ENCODE peak calls at places on chromosome 6, in six cellular contexts. One of them, this sample, is unnamed.

GRCh38 chr6:162029873-162030576 is 697.5 kb downstream of the PRKN start:
- DNase-seq in activated CD8-positive, alpha-beta memory T cell treated with anti-CD3 and anti-CD28 coated beads for 24 hours: no peak
- DNase-seq in GM18507: no peak
- DNase-seq in CD8-positive, alpha-beta T cell: no peak
- DNase-seq in BJ: no peak
- DNase-seq in iPS DF 19.7: no peak
- DNase-seq in this sample: no peak

GRCh38 chr6:116436586-116436985 is 24.6 kb upstream of the CALHM6 start:
- DNase-seq in activated CD8-positive, alpha-beta memory T cell treated with anti-CD3 and anti-CD28 coated beads for 24 hours: no peak
- DNase-seq in CD8-positive, alpha-beta T cell: no peak
- DNase-seq in iPS DF 19.7: no peak
- DNase-seq in BJ: no peak
- DNase-seq in GM18507: no peak
- DNase-seq in this sample: no peak

GRCh38 chr6:37432590-37432915 is 468 bp upstream of the CMTR1 start:
- DNase-seq in iPS DF 19.7: no peak
- DNase-seq in activated CD8-positive, alpha-beta memory T cell treated with anti-CD3 and anti-CD28 coated beads for 24 hours: no peak
- DNase-seq in GM18507: no peak
- DNase-seq in CD8-positive, alpha-beta T cell: no peak
- DNase-seq in BJ: no peak
- DNase-seq in this sample: no peak

GRCh38 chr6:79764758-79765157 is 133.6 kb downstream of the SH3BGRL2 start:
- DNase-seq in activated CD8-positive, alpha-beta memory T cell treated with anti-CD3 and anti-CD28 coated beads for 24 hours: no peak
- DNase-seq in GM18507: no peak
- DNase-seq in CD8-positive, alpha-beta T cell: no peak
- DNase-seq in iPS DF 19.7: no peak
- DNase-seq in BJ: no peak
- DNase-seq in this sample: no peak

GRCh38 chr6:17494919-17495318 is 101.5 kb downstream of the CAP2 start:
- DNase-seq in BJ: no peak
- DNase-seq in activated CD8-positive, alpha-beta memory T cell treated with anti-CD3 and anti-CD28 coated beads for 24 hours: no peak
- DNase-seq in iPS DF 19.7: no peak
- DNase-seq in CD8-positive, alpha-beta T cell: no peak
- DNase-seq in GM18507: no peak
- DNase-seq in this sample: no peak

GRCh38 chr6:123967900-123968299 is 164.2 kb downstream of the NKAIN2 start:
- DNase-seq in activated CD8-positive, alpha-beta memory T cell treated with anti-CD3 and anti-CD28 coated beads for 24 hours: no peak
- DNase-seq in GM18507: no peak
- DNase-seq in iPS DF 19.7: no peak
- DNase-seq in BJ: no peak
- DNase-seq in CD8-positive, alpha-beta T cell: no peak
- DNase-seq in this sample: no peak

GRCh38 chr6:133306876-133307275 is 65.7 kb downstream of the EYA4 start:
- DNase-seq in iPS DF 19.7: no peak
- DNase-seq in BJ: no peak
- DNase-seq in activated CD8-positive, alpha-beta memory T cell treated with anti-CD3 and anti-CD28 coated beads for 24 hours: no peak
- DNase-seq in CD8-positive, alpha-beta T cell: no peak
- DNase-seq in GM18507: no peak
- DNase-seq in this sample: no peak

GRCh38 chr6:88899569-88900316 is 63.7 kb downstream of the RNGTT start:
- DNase-seq in iPS DF 19.7: no peak
- DNase-seq in CD8-positive, alpha-beta T cell: no peak
- DNase-seq in BJ: no peak
- DNase-seq in activated CD8-positive, alpha-beta memory T cell treated with anti-CD3 and anti-CD28 coated beads for 24 hours: no peak
- DNase-seq in GM18507: no peak
- DNase-seq in this sample: no peak

GRCh38 chr6:36851632-36852031 is 12.4 kb upstream of the CPNE5 start:
- DNase-seq in iPS DF 19.7: no peak
- DNase-seq in GM18507: no peak
- DNase-seq in BJ: no peak
- DNase-seq in CD8-positive, alpha-beta T cell: no peak
- DNase-seq in activated CD8-positive, alpha-beta memory T cell treated with anti-CD3 and anti-CD28 coated beads for 24 hours: no peak
- DNase-seq in this sample: no peak

GRCh38 chr6:4349931-4350330 is 214.6 kb upstream of the ECI2 start:
- DNase-seq in CD8-positive, alpha-beta T cell: no peak
- DNase-seq in BJ: no peak
- DNase-seq in iPS DF 19.7: no peak
- DNase-seq in activated CD8-positive, alpha-beta memory T cell treated with anti-CD3 and anti-CD28 coated beads for 24 hours: no peak
- DNase-seq in GM18507: no peak
- DNase-seq in this sample: peak

GRCh38 chr6:41651246-41651961 is 13.1 kb downstream of the MDFI start:
- DNase-seq in BJ: no peak
- DNase-seq in GM18507: no peak
- DNase-seq in iPS DF 19.7: no peak
- DNase-seq in activated CD8-positive, alpha-beta memory T cell treated with anti-CD3 and anti-CD28 coated beads for 24 hours: no peak
- DNase-seq in CD8-positive, alpha-beta T cell: no peak
- DNase-seq in this sample: no peak